ENCODE peak calls at places on chromosomes 2 and 18, in four cellular contexts. E is GM12878, Y is HepG2, O is H1. H is an unnamed sample. For H3K4me1, the result is how much of the 10 kb centered on the place peaks cover.

GRCh38 chr18:23967321-23968089 is 47.0 kb upstream of the TTC39C start:
- DNase-seq in E (peak), Y (no peak), O (no peak), H (no peak)

GRCh38 chr18:8468911-8469310 is 140.3 kb upstream of the RAB12 start:
- DNase-seq in O (peak), Y (no peak), E (no peak), H (no peak)

GRCh38 chr2:221555511-221555845 is 16.6 kb downstream of the EPHA4 start:
- DNase-seq in E (no peak), Y (no peak), O (no peak), H (no peak)

GRCh38 chr2:24856791-24857211 is 63.2 kb downstream of the ADCY3 start:
- DNase-seq in Y (no peak), O (no peak), E (no peak), H (no peak)

GRCh38 chr2:102037681-102038080 is 45.9 kb downstream of the IL1R2 start:
- DNase-seq in O (no peak), E (no peak), Y (no peak), H (no peak)

GRCh38 chr2:208373460-208374089 is 33.0 kb upstream of the PTH2R start:
- DNase-seq in Y (peak), E (no peak), O (no peak), H (peak)

GRCh38 chr2:226618875-226619605 is 180.6 kb downstream of the IRS1 start:
- DNase-seq in Y (peak), E (no peak), O (no peak), H (no peak)

GRCh38 chr2:96102596-96103387 is 13.6 kb downstream of the ADRA2B start:
- DNase-seq in Y (no peak), E (no peak), O (peak), H (no peak)

GRCh38 chr18:45449761-45450227 is 165.5 kb upstream of the SLC14A2 start:
- DNase-seq in E (no peak), O (no peak), Y (no peak), H (no peak)

GRCh38 chr18:35610089-35610488 is 28.5 kb downstream of the GALNT1 start:
- DNase-seq in O (no peak), E (no peak), Y (no peak), H (no peak)

GRCh38 chr2:162676515-162676914 is 162.1 kb downstream of the KCNH7 start:
- DNase-seq in Y (no peak), O (no peak), E (no peak), H (no peak)

GRCh38 chr2:181252248-181253148 is 204.7 kb upstream of the ITGA4 start:
- DNase-seq in Y (no peak), E (no peak), O (no peak), H (no peak)

GRCh38 chr2:46268196-46268595 is 29.0 kb upstream of the EPAS1 start:
- DNase-seq in Y (no peak), O (no peak), E (peak), H (no peak)

GRCh38 chr2:46471-47345 is at the start of gene FAM110C:
- DNase-seq in O (peak), Y (peak), E (no peak), H (peak)

GRCh38 chr2:182101263-182101662 is 115.6 kb downstream of the PPP1R1C start:
- DNase-seq in E (no peak), O (no peak), Y (peak), H (no peak)

GRCh38 chr2:29046321-29046720 is 28.0 kb downstream of the PCARE start:
- DNase-seq in Y (no peak), O (no peak), E (no peak), H (no peak)

GRCh38 chr18:7954229-7954628 is 387.1 kb downstream of the PTPRM start:
- DNase-seq in O (no peak), E (no peak), Y (no peak), H (no peak)

GRCh38 chr2:98750593-98751282 is 19.8 kb upstream of the MGAT4A start:
- DNase-seq in O (no peak), Y (no peak), E (no peak), H (no peak)

GRCh38 chr2:40283111-40283909 is 168.6 kb downstream of the SLC8A1 start:
- DNase-seq in Y (no peak), O (no peak), E (no peak), H (no peak)

GRCh38 chr2:2270808-2271415 is 60.2 kb downstream of the MYT1L start:
- DNase-seq in Y (no peak), O (no peak), E (no peak), H (no peak)

GRCh38 chr18:39835303-39836030 is 2119.6 kb upstream of the PIK3C3 start:
- DNase-seq in E (no peak), Y (no peak), O (no peak), H (no peak)

GRCh38 chr18:13893418-13893760 is 21.9 kb downstream of the MC2R start:
- DNase-seq in O (no peak), E (peak), Y (no peak), H (no peak)

GRCh38 chr18:57211412-57211750 is 64.5 kb downstream of the BOD1L2 start:
- DNase-seq in O (no peak), Y (no peak), E (no peak), H (no peak)

GRCh38 chr18:31498450-31499156 is 626 bp downstream of the DSG2 start:
- DNase-seq in O (no peak), E (no peak), Y (no peak), H (no peak)

GRCh38 chr2:100321881-100322820 is at the start of gene LONRF2:
- DNase-seq in E (no peak), O (peak), Y (no peak), H (peak)

GRCh38 chr2:172561270-172561669 is 5.4 kb downstream of the PDK1 start:
- DNase-seq in O (no peak), Y (no peak), E (no peak), H (no peak)

GRCh38 chr2:235860846-235861245 is 307.3 kb downstream of the GBX2 start:
- DNase-seq in O (no peak), Y (no peak), E (no peak), H (no peak)

GRCh38 chr2:121282800-121283382 is 2.1 kb downstream of the TFCP2L1 start:
- DNase-seq in E (no peak), Y (peak), O (no peak), H (no peak)

GRCh38 chr2:46402874-46403273 is 76.5 kb upstream of the TMEM247 start:
- DNase-seq in O (no peak), Y (no peak), E (no peak), H (no peak)

GRCh38 chr18:45081579-45082181 is 401.0 kb downstream of the SETBP1 start:
- DNase-seq in O (no peak), Y (no peak), E (no peak), H (no peak)

GRCh38 chr18:46573156-46573555 is 83.9 kb downstream of the LOXHD1 start:
- DNase-seq in Y (no peak), O (peak), E (no peak), H (no peak)

GRCh38 chr18:76984193-76985155 is 148.1 kb downstream of the MBP start:
- DNase-seq in E (no peak), O (peak), Y (no peak), H (no peak)

GRCh38 chr18:76983184-76983583 is 149.4 kb downstream of the MBP start:
- DNase-seq in Y (peak), O (peak), E (peak), H (peak)

GRCh38 chr18:76982038-76982437 is 150.5 kb downstream of the MBP start:
- DNase-seq in O (peak), Y (no peak), E (no peak), H (no peak)

GRCh38 chr18:76985156-76985950 is 147.2 kb downstream of the MBP start:
- DNase-seq in E (no peak), O (peak), Y (no peak), H (no peak)

GRCh38 chr18:76983613-76984051 is 149.0 kb downstream of the MBP start:
- DNase-seq in E (no peak), Y (no peak), O (peak), H (no peak)
- H3K4me1 ChIP-seq in E (under half), Y (under half), O (under half), H (under half)

DNA sequence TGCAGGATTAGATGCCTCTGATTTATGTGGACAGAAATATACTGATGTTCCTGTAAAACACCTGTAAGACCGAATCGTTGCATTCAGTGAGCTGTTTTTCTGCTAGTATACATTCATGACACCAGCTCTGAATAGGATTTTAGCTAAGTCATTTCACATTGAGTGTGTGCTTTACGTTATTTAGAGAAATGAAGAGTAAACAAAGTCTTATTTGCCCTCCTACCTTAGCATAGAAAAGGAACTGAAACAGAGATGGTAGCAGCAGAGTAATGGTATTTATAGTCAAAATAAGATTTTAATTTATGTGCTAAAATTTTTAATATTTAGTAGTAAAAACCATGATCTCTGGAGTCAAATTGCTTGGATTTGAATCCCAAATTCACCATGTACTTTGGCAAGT is 168.0 kb downstream of the CERS6 start:
- DNase-seq in E (no peak), Y (no peak), O (no peak), H (no peak)
- TF ChIP-seq SUZ12 in E (no peak), Y (no peak), O (no peak), H (no peak)

GRCh38 chr18:34548973-34549294 is 161.2 kb upstream of the DTNA start:
- DNase-seq in E (no peak), O (no peak), Y (no peak), H (no peak)
- H3K4me3 ChIP-seq in E (no peak), O (no peak), Y (no peak), H (no peak)

GRCh38 chr2:168525020-168525419 is 68.9 kb downstream of the CERS6 start:
- DNase-seq in O (no peak), Y (no peak), E (no peak), H (no peak)

GRCh38 chr2:168525741-168526140 is 69.7 kb downstream of the CERS6 start:
- DNase-seq in O (no peak), E (no peak), Y (no peak), H (no peak)

GRCh38 chr2:168528016-168528415 is 71.9 kb downstream of the CERS6 start:
- DNase-seq in E (no peak), Y (no peak), O (no peak), H (no peak)

GRCh38 chr2:168528469-168528868 is 72.4 kb downstream of the CERS6 start:
- DNase-seq in E (no peak), O (no peak), Y (no peak), H (no peak)

GRCh38 chr2:168526641-168527040 is 70.6 kb downstream of the CERS6 start:
- DNase-seq in Y (no peak), O (no peak), E (no peak), H (no peak)
- H3K4me1 ChIP-seq in Y (under half), O (under half), E (under half), H (under half)

GRCh38 chr2:74216642-74217041 is 18.2 kb downstream of the MTHFD2 start:
- DNase-seq in O (peak), Y (no peak), E (no peak), H (no peak)

GRCh38 chr2:74212702-74213410 is 14.4 kb downstream of the MTHFD2 start:
- DNase-seq in Y (no peak), E (no peak), O (no peak), H (no peak)
- TF ChIP-seq SUZ12 in Y (no peak), E (no peak), O (no peak), H (no peak)

GRCh38 chr2:70991742-70992141 is 2.9 kb downstream of the TEX261 start:
- DNase-seq in O (no peak), Y (no peak), E (no peak), H (no peak)

GRCh38 chr2:70993689-70993986 is 1.0 kb downstream of the TEX261 start:
- DNase-seq in O (no peak), E (no peak), Y (no peak), H (no peak)

GRCh38 chr2:70994055-70994444 is 623 bp downstream of the TEX261 start:
- DNase-seq in Y (no peak), O (no peak), E (no peak), H (no peak)

GRCh38 chr2:70994445-70995226 is at the start of gene TEX261:
- DNase-seq in Y (peak), E (peak), O (peak), H (peak)

DNA sequence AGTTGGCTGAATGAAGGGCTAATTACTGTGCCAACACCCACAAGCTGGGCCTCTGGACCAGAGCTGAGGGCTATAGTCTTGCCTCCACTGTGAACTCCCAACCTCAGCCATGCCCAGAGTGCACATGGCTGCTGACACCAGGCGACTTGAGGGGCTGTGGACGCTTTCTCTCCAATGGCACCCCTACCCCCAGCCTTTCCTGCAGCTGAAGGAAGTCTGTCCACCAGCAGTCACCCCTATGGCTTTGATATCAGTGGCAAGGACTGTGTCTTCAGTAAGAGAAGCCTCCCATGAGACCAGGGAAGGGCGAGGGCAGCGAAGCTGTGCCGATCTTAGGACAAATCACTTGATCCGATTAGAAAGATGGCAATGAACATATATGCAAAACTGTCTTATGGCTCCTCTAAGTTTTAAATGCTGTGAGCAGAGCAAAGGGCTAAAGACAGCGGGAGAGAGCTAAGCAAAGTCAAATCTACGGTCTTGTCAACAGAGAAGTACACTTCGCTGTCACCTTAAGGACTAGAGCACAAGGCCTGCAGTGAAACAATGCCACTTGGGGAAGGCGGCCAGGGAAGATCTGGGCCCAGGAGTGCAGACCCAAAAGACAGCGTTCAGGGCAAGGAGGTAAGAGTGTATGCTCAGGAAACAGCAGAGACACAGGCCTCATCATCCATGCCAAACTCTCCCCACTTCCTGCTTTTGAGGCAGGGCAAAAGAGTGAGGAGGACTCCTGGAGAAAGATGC is 1.6 kb downstream of the TEX261 start:
- DNase-seq in Y (no peak), E (no peak), O (no peak), H (no peak)
- H3K4me3 ChIP-seq in Y (peak), E (peak), O (no peak), H (peak)

DNA sequence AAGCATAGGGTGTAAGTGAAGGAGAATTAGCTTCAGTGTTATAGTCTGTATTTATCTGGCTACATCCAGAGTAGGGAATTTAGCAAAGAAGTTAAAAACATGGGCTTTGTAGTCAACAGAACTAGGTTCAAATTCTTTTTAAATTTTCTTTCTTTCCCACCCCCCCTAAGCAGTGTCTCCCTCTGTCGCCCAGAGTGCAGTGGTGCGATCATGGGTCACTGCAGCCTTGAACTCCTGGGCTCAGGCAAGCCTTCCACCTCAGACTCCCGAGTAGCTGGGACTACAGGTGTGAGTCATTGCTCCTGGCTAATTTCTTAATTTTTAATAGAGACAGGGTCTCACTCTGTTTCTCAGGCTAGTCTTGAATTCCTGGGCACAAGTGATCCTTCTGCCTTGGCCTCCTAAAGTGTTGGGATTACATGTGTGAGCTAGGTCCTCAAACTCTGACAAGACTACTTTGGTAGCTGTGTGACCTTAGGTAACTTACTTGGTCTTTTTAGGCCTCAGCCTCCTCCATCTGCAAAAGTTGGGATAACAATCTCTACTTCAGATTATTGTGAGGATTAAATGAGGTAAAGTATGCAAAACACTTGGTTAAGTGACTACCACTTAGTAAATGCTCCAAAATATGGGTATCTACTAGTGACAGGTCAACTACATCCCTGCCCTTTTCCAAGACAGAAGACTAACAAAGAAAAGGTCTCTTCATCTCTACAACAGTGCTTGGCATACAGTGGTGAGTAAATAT is 17.8 kb downstream of the DOK1 start:
- DNase-seq in O (no peak), Y (no peak), E (no peak), H (no peak)
- H3K4me1 ChIP-seq in O (under half), Y (under half), E (half or more), H (under half)

GRCh38 chr2:54520687-54521086 is 64.6 kb downstream of the SPTBN1 start:
- DNase-seq in O (no peak), E (no peak), Y (no peak), H (no peak)
- TF ChIP-seq SUZ12 in O (no peak), E (no peak), Y (no peak), H (no peak)